ENCODE peak calls at places on chromosomes 11 and 22, in ten cellular contexts. B, T, E, X, I, A, V, H, U and Z are unnamed samples.
A peak's percentile ranks its signal among the peaks of the same experiment; 100 is the strongest.

GRCh38 chr11:110962907-110963306 is 250.7 kb upstream of the ARHGAP20 start:
- DNase-seq in B (no peak), T (no peak), E (peak; percentile 63), X (no peak), I (no peak), A (no peak), V (no peak), H (no peak), U (no peak), Z (no peak)

GRCh38 chr22:42270178-42270511 is 308 bp downstream of the TCF20 start:
- DNase-seq in B (no peak), T (no peak), E (no peak), X (no peak), I (no peak), A (no peak), V (no peak), H (no peak), U (no peak), Z (no peak)

GRCh38 chr11:86990079-86990478 is 34.9 kb upstream of the FZD4 start:
- DNase-seq in B (no peak), T (no peak), E (peak; percentile 25), X (no peak), I (no peak), A (no peak), V (no peak), H (no peak), U (no peak), Z (no peak)

GRCh38 chr11:109864161-109864661 is 229.0 kb upstream of the ZC3H12C start:
- DNase-seq in B (no peak), T (no peak), E (no peak), X (peak; percentile 32), I (no peak), A (no peak), V (no peak), H (no peak), U (no peak), Z (peak; percentile 76)

GRCh38 chr11:35529971-35530495 is 4.6 kb upstream of the PAMR1 start:
- DNase-seq in B (peak; percentile 89), T (no peak), E (peak; percentile 97), X (no peak), I (no peak), A (no peak), V (no peak), H (no peak), U (no peak), Z (no peak)

GRCh38 chr11:30346068-30346688 is 23.3 kb downstream of the ARL14EP start:
- DNase-seq in B (peak; percentile 47), T (peak; percentile 56), E (peak; percentile 60), X (no peak), I (peak; percentile 36), A (no peak), V (no peak), H (peak; percentile 33), U (no peak), Z (peak; percentile 30)

GRCh38 chr22:47694536-47694935 is 932.1 kb downstream of the TBC1D22A start:
- DNase-seq in B (no peak), T (no peak), E (no peak), X (no peak), I (no peak), A (no peak), V (no peak), H (no peak), U (no peak), Z (no peak)

GRCh38 chr11:81647374-81647773 is 1086.3 kb downstream of the FAM181B start:
- DNase-seq in B (no peak), T (no peak), E (no peak), X (no peak), I (no peak), A (no peak), V (no peak), H (no peak), U (no peak), Z (no peak)

GRCh38 chr11:34839969-34840368 is 76.2 kb downstream of the APIP start:
- DNase-seq in B (no peak), T (no peak), E (no peak), X (no peak), I (no peak), A (no peak), V (no peak), H (no peak), U (no peak), Z (no peak)

GRCh38 chr11:112961751-112962747 is 829 bp downstream of the NCAM1 start:
- DNase-seq in B (no peak), T (no peak), E (peak; percentile 21), X (peak; percentile 10), I (peak; percentile 72), A (no peak), V (no peak), H (no peak), U (no peak), Z (peak; percentile 36)

GRCh38 chr11:65743928-65744698 is 23.5 kb upstream of the RNASEH2C start:
- DNase-seq in B (peak; percentile 26), T (peak; percentile 46), E (peak; percentile 42), X (no peak), I (no peak), A (no peak), V (no peak), H (no peak), U (no peak), Z (no peak)

GRCh38 chr11:112113539-112114457 is 27.1 kb downstream of the SDHD start:
- DNase-seq in B (peak; percentile 72), T (peak; percentile 43), E (peak; percentile 73), X (no peak), I (peak; percentile 40), A (no peak), V (no peak), H (no peak), U (no peak), Z (peak; percentile 57)

GRCh38 chr11:100635194-100635593 is 51.9 kb upstream of the ARHGAP42 start:
- DNase-seq in B (no peak), T (no peak), E (no peak), X (no peak), I (no peak), A (no peak), V (no peak), H (no peak), U (no peak), Z (no peak)

GRCh38 chr11:2767751-2768150 is 68.0 kb upstream of the KCNQ1OT1 start:
- DNase-seq in B (no peak), T (no peak), E (no peak), X (no peak), I (no peak), A (no peak), V (no peak), H (no peak), U (no peak), Z (no peak)

GRCh38 chr11:69636512-69636866 is 4.5 kb upstream of the CCND1 start:
- DNase-seq in B (peak; percentile 85), T (no peak), E (peak; percentile 96), X (no peak), I (peak; percentile 30), A (peak; percentile 79), V (no peak), H (peak; percentile 95), U (no peak), Z (no peak)

GRCh38 chr22:30250713-30251267 is 4.2 kb upstream of the LIF start:
- DNase-seq in B (peak; percentile 40), T (no peak), E (peak; percentile 78), X (no peak), I (no peak), A (no peak), V (no peak), H (no peak), U (no peak), Z (no peak)

GRCh38 chr11:13135385-13136271 is 126.5 kb downstream of the RASSF10 start:
- DNase-seq in B (no peak), T (no peak), E (peak; percentile 72), X (no peak), I (peak; percentile 74), A (no peak), V (no peak), H (peak; percentile 79), U (no peak), Z (no peak)

GRCh38 chr11:96203567-96204365 is 139.2 kb downstream of the MAML2 start:
- DNase-seq in B (no peak), T (no peak), E (no peak), X (no peak), I (no peak), A (no peak), V (no peak), H (no peak), U (no peak), Z (no peak)

GRCh38 chr11:66186470-66186869 is 82.0 kb upstream of the RAB1B start:
- DNase-seq in B (no peak), T (no peak), E (no peak), X (no peak), I (no peak), A (no peak), V (no peak), H (no peak), U (no peak), Z (no peak)

GRCh38 chr11:85132839-85133238 is 494.3 kb downstream of the DLG2 start:
- DNase-seq in B (no peak), T (no peak), E (peak; percentile 7), X (no peak), I (peak; percentile 7), A (no peak), V (no peak), H (no peak), U (no peak), Z (no peak)

GRCh38 chr11:10322830-10323792 is 18.2 kb downstream of the ADM start:
- DNase-seq in B (peak; percentile 75), T (peak; percentile 71), E (peak; percentile 92), X (no peak), I (peak; percentile 39), A (peak; percentile 65), V (no peak), H (no peak), U (peak; percentile 26), Z (peak; percentile 30)

GRCh38 chr11:20057055-20057943 is 103.0 kb downstream of the DBX1 start:
- DNase-seq in B (peak; percentile 32), T (no peak), E (peak; percentile 66), X (no peak), I (no peak), A (no peak), V (no peak), H (no peak), U (no peak), Z (no peak)

GRCh38 chr11:61733120-61733978 is 19.1 kb upstream of the MYRF start:
- DNase-seq in B (peak; percentile 95), T (peak; percentile 67), E (peak; percentile 94), X (peak; percentile 99), I (peak; percentile 88), A (peak; percentile 86), V (peak; percentile 65), H (peak; percentile 35), U (peak; percentile 86), Z (peak; percentile 95)

GRCh38 chr11:120618399-120618798 is 106.9 kb downstream of the GRIK4 start:
- DNase-seq in B (no peak), T (no peak), E (no peak), X (no peak), I (no peak), A (no peak), V (no peak), H (no peak), U (no peak), Z (no peak)

GRCh38 chr11:73939096-73939495 is 11.7 kb upstream of the DNAJB13 start:
- DNase-seq in B (no peak), T (no peak), E (peak; percentile 28), X (no peak), I (no peak), A (no peak), V (no peak), H (no peak), U (no peak), Z (no peak)

GRCh38 chr22:39620924-39621690 is 50.6 kb downstream of the CACNA1I start:
- DNase-seq in B (no peak), T (no peak), E (no peak), X (no peak), I (no peak), A (no peak), V (no peak), H (no peak), U (no peak), Z (no peak)

GRCh38 chr11:64858467-64859401 is 14.3 kb upstream of the CDC42BPG start:
- DNase-seq in B (no peak), T (no peak), E (no peak), X (no peak), I (no peak), A (no peak), V (no peak), H (no peak), U (peak; percentile 66), Z (no peak)

GRCh38 chr11:118658372-118659313 is 20.8 kb downstream of the TREH start:
- DNase-seq in B (peak; percentile 23), T (no peak), E (peak; percentile 38), X (no peak), I (no peak), A (no peak), V (no peak), H (no peak), U (no peak), Z (no peak)